ENCODE peak calls at places on chromosomes 5 and 9, in five cellular contexts. V is NCI-H1930; C is chondrocyte; T is stimulated activated CD4-positive, alpha-beta T cell treated with anti-CD3 and anti-CD28 coated beads, Interleukin-1b, Interleukin-23, amount 100 ng/mL, for 4 hours; Y is islet precursor cell. S is an unnamed sample.
A peak's percentile ranks its signal among the peaks of the same experiment; 100 is the strongest.

GRCh38 chr5:17327048-17327447 is 109.6 kb downstream of the BASP1 start:
- DNase-seq in T (no peak), Y (no peak), V (no peak), C (no peak), S (no peak)

GRCh38 chr5:138631204-138631928 is 56.2 kb upstream of the HSPA9 start:
- DNase-seq in T (no peak), V (no peak), C (peak; percentile 27), Y (peak; percentile 50), S (no peak)

GRCh38 chr9:19460258-19460657 is 51.4 kb downstream of the ACER2 start:
- DNase-seq in Y (no peak), V (no peak), T (no peak), C (no peak), S (no peak)

GRCh38 chr5:24475101-24475500 is 169.7 kb downstream of the CDH10 start:
- DNase-seq in Y (no peak), T (no peak), C (no peak), V (no peak), S (no peak)

GRCh38 chr5:146079695-146080361 is 25.5 kb downstream of the PLAC8L1 start:
- DNase-seq in V (no peak), C (no peak), T (no peak), Y (no peak), S (peak; percentile 29)

GRCh38 chr5:68534131-68534940 is 318.8 kb downstream of the PIK3R1 start:
- DNase-seq in T (no peak), V (no peak), C (no peak), Y (no peak), S (peak; percentile 45)

GRCh38 chr9:110745656-110746055 is 77.1 kb downstream of the MUSK start:
- DNase-seq in T (no peak), V (no peak), Y (no peak), C (no peak), S (no peak)

GRCh38 chr9:100427366-100428263 is 672 bp downstream of the MSANTD3 start:
- DNase-seq in Y (peak; percentile 83), T (no peak), V (peak; percentile 9), C (peak; percentile 93), S (peak; percentile 69)

GRCh38 chr5:167853421-167853820 is 438.0 kb upstream of the WWC1 start:
- DNase-seq in V (no peak), Y (no peak), T (no peak), C (no peak), S (peak; percentile 70)